ENCODE peak calls at places on chromosomes 7 and 10, in eight cellular contexts. One of them, this sample, is unnamed.

GRCh38 chr7:98091523-98091922 is 15.1 kb upstream of the LMTK2 start:
- DNase-seq in posterior cingulate gyrus: no peak
- DNase-seq in naive thymus-derived CD8-positive, alpha-beta T cell: no peak
- DNase-seq in T-helper 17 cell: no peak
- DNase-seq in GM04504: no peak
- DNase-seq in stimulated activated CD8-positive, alpha-beta memory T cell treated with anti-CD3 and anti-CD28 coated beads, Interleukin-15, amount 100 ng/mL, for 4 hours: no peak
- DNase-seq in BJ: no peak
- DNase-seq in SK-N-DZ: no peak
- DNase-seq in this sample: no peak

GRCh38 chr10:110822708-110823291 is 48.9 kb upstream of the PDCD4 start:
- DNase-seq in posterior cingulate gyrus: no peak
- DNase-seq in naive thymus-derived CD8-positive, alpha-beta T cell: no peak
- DNase-seq in T-helper 17 cell: no peak
- DNase-seq in GM04504: no peak
- DNase-seq in stimulated activated CD8-positive, alpha-beta memory T cell treated with anti-CD3 and anti-CD28 coated beads, Interleukin-15, amount 100 ng/mL, for 4 hours: no peak
- DNase-seq in BJ: no peak
- DNase-seq in SK-N-DZ: no peak
- DNase-seq in this sample: no peak

GRCh38 chr10:72319416-72320254 is 35.1 kb downstream of the DNAJB12 start:
- DNase-seq in posterior cingulate gyrus: peak
- DNase-seq in naive thymus-derived CD8-positive, alpha-beta T cell: peak
- DNase-seq in T-helper 17 cell: peak
- DNase-seq in GM04504: peak
- DNase-seq in stimulated activated CD8-positive, alpha-beta memory T cell treated with anti-CD3 and anti-CD28 coated beads, Interleukin-15, amount 100 ng/mL, for 4 hours: peak
- DNase-seq in BJ: no peak
- DNase-seq in SK-N-DZ: peak
- DNase-seq in this sample: peak

GRCh38 chr7:116713918-116714317 is 41.9 kb downstream of the MET start:
- DNase-seq in posterior cingulate gyrus: no peak
- DNase-seq in naive thymus-derived CD8-positive, alpha-beta T cell: no peak
- DNase-seq in T-helper 17 cell: no peak
- DNase-seq in GM04504: peak
- DNase-seq in stimulated activated CD8-positive, alpha-beta memory T cell treated with anti-CD3 and anti-CD28 coated beads, Interleukin-15, amount 100 ng/mL, for 4 hours: no peak
- DNase-seq in BJ: peak
- DNase-seq in SK-N-DZ: no peak
- DNase-seq in this sample: no peak

GRCh38 chr7:21251166-21251806 is 176.6 kb upstream of the SP4 start:
- DNase-seq in posterior cingulate gyrus: no peak
- DNase-seq in naive thymus-derived CD8-positive, alpha-beta T cell: no peak
- DNase-seq in T-helper 17 cell: no peak
- DNase-seq in GM04504: no peak
- DNase-seq in stimulated activated CD8-positive, alpha-beta memory T cell treated with anti-CD3 and anti-CD28 coated beads, Interleukin-15, amount 100 ng/mL, for 4 hours: no peak
- DNase-seq in BJ: no peak
- DNase-seq in SK-N-DZ: no peak
- DNase-seq in this sample: no peak

GRCh38 chr7:33806284-33807157 is 98.8 kb upstream of the BMPER start:
- DNase-seq in posterior cingulate gyrus: no peak
- DNase-seq in naive thymus-derived CD8-positive, alpha-beta T cell: no peak
- DNase-seq in T-helper 17 cell: no peak
- DNase-seq in GM04504: no peak
- DNase-seq in stimulated activated CD8-positive, alpha-beta memory T cell treated with anti-CD3 and anti-CD28 coated beads, Interleukin-15, amount 100 ng/mL, for 4 hours: no peak
- DNase-seq in BJ: no peak
- DNase-seq in SK-N-DZ: no peak
- DNase-seq in this sample: no peak

GRCh38 chr10:68435803-68436202 is 28.7 kb upstream of the RUFY2 start:
- DNase-seq in posterior cingulate gyrus: no peak
- DNase-seq in naive thymus-derived CD8-positive, alpha-beta T cell: no peak
- DNase-seq in T-helper 17 cell: no peak
- DNase-seq in GM04504: no peak
- DNase-seq in stimulated activated CD8-positive, alpha-beta memory T cell treated with anti-CD3 and anti-CD28 coated beads, Interleukin-15, amount 100 ng/mL, for 4 hours: no peak
- DNase-seq in BJ: no peak
- DNase-seq in SK-N-DZ: no peak
- DNase-seq in this sample: no peak

GRCh38 chr10:132306951-132307751 is 599 bp downstream of the STK32C start:
- DNase-seq in posterior cingulate gyrus: peak
- DNase-seq in naive thymus-derived CD8-positive, alpha-beta T cell: peak
- DNase-seq in T-helper 17 cell: peak
- DNase-seq in GM04504: no peak
- DNase-seq in stimulated activated CD8-positive, alpha-beta memory T cell treated with anti-CD3 and anti-CD28 coated beads, Interleukin-15, amount 100 ng/mL, for 4 hours: peak
- DNase-seq in BJ: no peak
- DNase-seq in SK-N-DZ: peak
- DNase-seq in this sample: peak

GRCh38 chr7:65832281-65832680 is 40.6 kb upstream of the VKORC1L1 start:
- DNase-seq in posterior cingulate gyrus: no peak
- DNase-seq in naive thymus-derived CD8-positive, alpha-beta T cell: no peak
- DNase-seq in T-helper 17 cell: no peak
- DNase-seq in GM04504: peak
- DNase-seq in stimulated activated CD8-positive, alpha-beta memory T cell treated with anti-CD3 and anti-CD28 coated beads, Interleukin-15, amount 100 ng/mL, for 4 hours: no peak
- DNase-seq in BJ: no peak
- DNase-seq in SK-N-DZ: no peak
- DNase-seq in this sample: no peak

GRCh38 chr10:95864906-95865813 is 42.6 kb upstream of the CC2D2B start:
- DNase-seq in posterior cingulate gyrus: peak
- DNase-seq in naive thymus-derived CD8-positive, alpha-beta T cell: no peak
- DNase-seq in T-helper 17 cell: peak
- DNase-seq in GM04504: peak
- DNase-seq in stimulated activated CD8-positive, alpha-beta memory T cell treated with anti-CD3 and anti-CD28 coated beads, Interleukin-15, amount 100 ng/mL, for 4 hours: no peak
- DNase-seq in BJ: peak
- DNase-seq in SK-N-DZ: peak
- DNase-seq in this sample: no peak

GRCh38 chr7:24129597-24129996 is 154.4 kb upstream of the NPY start:
- DNase-seq in posterior cingulate gyrus: no peak
- DNase-seq in naive thymus-derived CD8-positive, alpha-beta T cell: no peak
- DNase-seq in T-helper 17 cell: no peak
- DNase-seq in GM04504: peak
- DNase-seq in stimulated activated CD8-positive, alpha-beta memory T cell treated with anti-CD3 and anti-CD28 coated beads, Interleukin-15, amount 100 ng/mL, for 4 hours: no peak
- DNase-seq in BJ: no peak
- DNase-seq in SK-N-DZ: no peak
- DNase-seq in this sample: no peak

GRCh38 chr10:125419831-125420230 is 259.5 kb upstream of the CTBP2 start:
- DNase-seq in posterior cingulate gyrus: no peak
- DNase-seq in naive thymus-derived CD8-positive, alpha-beta T cell: no peak
- DNase-seq in T-helper 17 cell: no peak
- DNase-seq in GM04504: no peak
- DNase-seq in stimulated activated CD8-positive, alpha-beta memory T cell treated with anti-CD3 and anti-CD28 coated beads, Interleukin-15, amount 100 ng/mL, for 4 hours: no peak
- DNase-seq in BJ: no peak
- DNase-seq in SK-N-DZ: no peak
- DNase-seq in this sample: no peak

GRCh38 chr7:100446040-100446439 is 9.7 kb upstream of the PPP1R35 start:
- DNase-seq in posterior cingulate gyrus: no peak
- DNase-seq in naive thymus-derived CD8-positive, alpha-beta T cell: no peak
- DNase-seq in T-helper 17 cell: no peak
- DNase-seq in GM04504: no peak
- DNase-seq in stimulated activated CD8-positive, alpha-beta memory T cell treated with anti-CD3 and anti-CD28 coated beads, Interleukin-15, amount 100 ng/mL, for 4 hours: no peak
- DNase-seq in BJ: no peak
- DNase-seq in SK-N-DZ: no peak
- DNase-seq in this sample: no peak

GRCh38 chr10:52353960-52354394 is 39.9 kb downstream of the DKK1 start:
- DNase-seq in posterior cingulate gyrus: no peak
- DNase-seq in naive thymus-derived CD8-positive, alpha-beta T cell: no peak
- DNase-seq in T-helper 17 cell: no peak
- DNase-seq in GM04504: peak
- DNase-seq in stimulated activated CD8-positive, alpha-beta memory T cell treated with anti-CD3 and anti-CD28 coated beads, Interleukin-15, amount 100 ng/mL, for 4 hours: no peak
- DNase-seq in BJ: peak
- DNase-seq in SK-N-DZ: no peak
- DNase-seq in this sample: no peak

GRCh38 chr10:30527623-30528426 is 93.8 kb downstream of the MAP3K8 start:
- DNase-seq in posterior cingulate gyrus: no peak
- DNase-seq in naive thymus-derived CD8-positive, alpha-beta T cell: no peak
- DNase-seq in T-helper 17 cell: no peak
- DNase-seq in GM04504: no peak
- DNase-seq in stimulated activated CD8-positive, alpha-beta memory T cell treated with anti-CD3 and anti-CD28 coated beads, Interleukin-15, amount 100 ng/mL, for 4 hours: no peak
- DNase-seq in BJ: no peak
- DNase-seq in SK-N-DZ: no peak
- DNase-seq in this sample: no peak

GRCh38 chr7:151754142-151754590 is 122.7 kb downstream of the PRKAG2 start:
- DNase-seq in posterior cingulate gyrus: peak
- DNase-seq in naive thymus-derived CD8-positive, alpha-beta T cell: peak
- DNase-seq in T-helper 17 cell: no peak
- DNase-seq in GM04504: peak
- DNase-seq in stimulated activated CD8-positive, alpha-beta memory T cell treated with anti-CD3 and anti-CD28 coated beads, Interleukin-15, amount 100 ng/mL, for 4 hours: no peak
- DNase-seq in BJ: peak
- DNase-seq in SK-N-DZ: peak
- DNase-seq in this sample: no peak

GRCh38 chr10:36624551-36625100 is 500.8 kb upstream of the ANKRD30A start:
- DNase-seq in posterior cingulate gyrus: no peak
- DNase-seq in naive thymus-derived CD8-positive, alpha-beta T cell: no peak
- DNase-seq in T-helper 17 cell: no peak
- DNase-seq in GM04504: no peak
- DNase-seq in stimulated activated CD8-positive, alpha-beta memory T cell treated with anti-CD3 and anti-CD28 coated beads, Interleukin-15, amount 100 ng/mL, for 4 hours: no peak
- DNase-seq in BJ: no peak
- DNase-seq in SK-N-DZ: no peak
- DNase-seq in this sample: no peak

GRCh38 chr7:40572810-40573470 is 438.1 kb downstream of the SUGCT start:
- DNase-seq in posterior cingulate gyrus: no peak
- DNase-seq in naive thymus-derived CD8-positive, alpha-beta T cell: no peak
- DNase-seq in T-helper 17 cell: no peak
- DNase-seq in GM04504: no peak
- DNase-seq in stimulated activated CD8-positive, alpha-beta memory T cell treated with anti-CD3 and anti-CD28 coated beads, Interleukin-15, amount 100 ng/mL, for 4 hours: no peak
- DNase-seq in BJ: no peak
- DNase-seq in SK-N-DZ: no peak
- DNase-seq in this sample: no peak

GRCh38 chr10:63154546-63155387 is 21.6 kb downstream of the NRBF2 start:
- DNase-seq in posterior cingulate gyrus: no peak
- DNase-seq in naive thymus-derived CD8-positive, alpha-beta T cell: no peak
- DNase-seq in T-helper 17 cell: no peak
- DNase-seq in GM04504: no peak
- DNase-seq in stimulated activated CD8-positive, alpha-beta memory T cell treated with anti-CD3 and anti-CD28 coated beads, Interleukin-15, amount 100 ng/mL, for 4 hours: no peak
- DNase-seq in BJ: no peak
- DNase-seq in SK-N-DZ: no peak
- DNase-seq in this sample: no peak

GRCh38 chr10:80545258-80545881 is 7.7 kb downstream of the SH2D4B start:
- DNase-seq in posterior cingulate gyrus: no peak
- DNase-seq in naive thymus-derived CD8-positive, alpha-beta T cell: no peak
- DNase-seq in T-helper 17 cell: no peak
- DNase-seq in GM04504: no peak
- DNase-seq in stimulated activated CD8-positive, alpha-beta memory T cell treated with anti-CD3 and anti-CD28 coated beads, Interleukin-15, amount 100 ng/mL, for 4 hours: no peak
- DNase-seq in BJ: no peak
- DNase-seq in SK-N-DZ: no peak
- DNase-seq in this sample: no peak